ENCODE peak calls at places on chromosomes 2 and 18, in eight cellular contexts. X is bronchial epithelial cell, F is EL, J is T-helper 1 cell, S is caudate nucleus, A is dorsolateral prefrontal cortex, T is NCI-H1092 treated with DMSO at 0.1 percent for 48 hours, N is lower lobe of right lung. U is an unnamed sample.

GRCh38 chr2:62221141-62221540 is 25.2 kb downstream of the B3GNT2 start:
- DNase-seq in T (no peak), J (no peak), A (no peak), X (no peak), F (peak; percentile 32), N (no peak), S (no peak), U (no peak)

GRCh38 chr18:54878057-54878661 is 49.9 kb downstream of the RAB27B start:
- DNase-seq in S (no peak), F (no peak), J (no peak), A (no peak), N (no peak), X (peak; percentile 16), T (no peak), U (no peak)

GRCh38 chr2:11250400-11251277 is 93.8 kb downstream of the ROCK2 start:
- DNase-seq in A (no peak), N (no peak), T (no peak), J (no peak), X (peak; percentile 43), S (no peak), F (peak; percentile 37), U (no peak)

GRCh38 chr2:174625031-174625430 is 27.4 kb upstream of the WIPF1 start:
- DNase-seq in X (no peak), S (no peak), A (no peak), N (no peak), F (no peak), J (no peak), T (no peak), U (no peak)

GRCh38 chr2:204175552-204176271 is 239.1 kb downstream of the ICOS start:
- DNase-seq in X (peak; percentile 49), F (no peak), S (no peak), T (no peak), J (no peak), N (no peak), A (no peak), U (no peak)

GRCh38 chr2:138094031-138094430 is 129.8 kb downstream of the HNMT start:
- DNase-seq in F (no peak), N (no peak), S (no peak), A (no peak), X (no peak), T (no peak), J (no peak), U (no peak)

GRCh38 chr2:199261221-199261620 is 196.5 kb downstream of the SATB2 start:
- DNase-seq in N (no peak), F (peak; percentile 72), J (no peak), S (no peak), X (peak; percentile 18), A (no peak), T (peak; percentile 81), U (no peak)

GRCh38 chr2:47569658-47570398 is 166.9 kb downstream of the MSH2 start:
- DNase-seq in F (peak; percentile 10), X (no peak), T (peak; percentile 27), N (no peak), S (no peak), J (no peak), A (no peak), U (no peak)

GRCh38 chr2:152950125-152950524 is 231.7 kb downstream of the ARL6IP6 start:
- DNase-seq in T (no peak), A (no peak), X (peak; percentile 39), F (peak; percentile 8), N (no peak), J (no peak), S (no peak), U (no peak)

GRCh38 chr18:70293166-70293565 is 4.3 kb downstream of the SOCS6 start:
- DNase-seq in J (no peak), T (no peak), N (no peak), F (peak; percentile 14), A (no peak), X (no peak), S (no peak), U (no peak)

GRCh38 chr18:10401489-10401888 is 52.9 kb upstream of the APCDD1 start:
- DNase-seq in S (no peak), J (no peak), N (no peak), A (no peak), X (no peak), T (no peak), F (peak; percentile 25), U (no peak)

GRCh38 chr18:48785091-48785614 is 165.6 kb downstream of the SMAD7 start:
- DNase-seq in F (no peak), A (peak; percentile 33), N (peak; percentile 76), T (no peak), J (no peak), S (no peak), X (no peak), U (no peak)

GRCh38 chr2:148906136-148906535 is 31.1 kb downstream of the KIF5C start:
- DNase-seq in F (peak; percentile 66), X (peak; percentile 28), T (no peak), J (no peak), N (no peak), S (no peak), A (no peak), U (no peak)

GRCh38 chr18:65983750-65984149 is 232.9 kb downstream of the CDH7 start:
- DNase-seq in T (peak; percentile 7), N (no peak), A (no peak), F (no peak), S (no peak), X (peak; percentile 43), J (no peak), U (peak; percentile 12)

GRCh38 chr2:108621689-108622681 is 87.7 kb downstream of the LIMS1 start:
- DNase-seq in X (peak; percentile 28), J (no peak), T (peak; percentile 44), S (no peak), F (no peak), A (no peak), N (no peak), U (no peak)

GRCh38 chr2:231212329-231212845 is 14.0 kb downstream of the ARMC9 start:
- DNase-seq in X (no peak), A (no peak), T (no peak), N (no peak), J (no peak), F (no peak), S (no peak), U (no peak)

GRCh38 chr18:9870431-9871023 is 15.2 kb upstream of the TXNDC2 start:
- DNase-seq in T (no peak), A (no peak), S (no peak), X (no peak), J (no peak), N (no peak), F (no peak), U (no peak)

GRCh38 chr2:105760191-105760590 is 15.5 kb downstream of the NCK2 start:
- DNase-seq in J (no peak), X (no peak), A (no peak), S (no peak), N (no peak), F (no peak), T (no peak), U (no peak)

GRCh38 chr2:156826342-156826933 is 390.3 kb downstream of the GPD2 start:
- DNase-seq in F (peak; percentile 68), T (no peak), X (peak; percentile 18), A (no peak), J (no peak), S (no peak), N (no peak), U (peak; percentile 79)

GRCh38 chr2:241501099-241501541 is 7.3 kb downstream of the STK25 start:
- DNase-seq in T (no peak), A (no peak), N (peak; percentile 29), X (no peak), S (no peak), F (no peak), J (no peak), U (no peak)

GRCh38 chr2:238449909-238450417 is 23.2 kb downstream of the ASB1 start:
- DNase-seq in F (peak; percentile 31), A (no peak), X (no peak), T (no peak), S (no peak), N (peak; percentile 72), J (no peak), U (no peak)

GRCh38 chr2:210584834-210585233 is 28.4 kb downstream of the CPS1 start:
- DNase-seq in J (no peak), S (no peak), F (peak; percentile 1), A (no peak), N (no peak), X (peak; percentile 67), T (no peak), U (no peak)

GRCh38 chr2:79903601-79904000 is 390.8 kb downstream of the CTNNA2 start:
- DNase-seq in T (no peak), N (no peak), A (no peak), F (no peak), X (no peak), S (no peak), J (no peak), U (no peak)

GRCh38 chr2:219533930-219534661 is 9.5 kb downstream of the CHPF start:
- DNase-seq in J (no peak), T (no peak), F (no peak), N (no peak), X (peak; percentile 35), A (no peak), S (no peak), U (no peak)

GRCh38 chr18:79926306-79926705 is 25.1 kb downstream of the SLC66A2 start:
- DNase-seq in N (peak; percentile 18), A (peak; percentile 18), F (no peak), J (no peak), X (no peak), S (no peak), T (no peak), U (no peak)

GRCh38 chr18:22398464-22398863 is 19.3 kb downstream of the CTAGE1 start:
- DNase-seq in A (no peak), J (no peak), F (no peak), N (no peak), X (peak; percentile 22), S (no peak), T (no peak), U (no peak)

GRCh38 chr2:11072550-11072949 is 82.7 kb upstream of the SLC66A3 start:
- DNase-seq in J (no peak), N (no peak), F (no peak), X (no peak), S (no peak), A (no peak), T (no peak), U (no peak)

GRCh38 chr2:96959406-96960110 is 26.8 kb downstream of the FAM178B start:
- DNase-seq in T (no peak), A (no peak), S (no peak), F (no peak), J (no peak), N (no peak), X (no peak), U (no peak)

GRCh38 chr2:15771124-15771523 is 169.2 kb upstream of the MYCN start:
- DNase-seq in J (no peak), F (no peak), S (no peak), X (no peak), T (no peak), N (no peak), A (no peak), U (no peak)

GRCh38 chr2:186503827-186504606 is 18.0 kb downstream of the ZC3H15 start:
- DNase-seq in F (peak; percentile 36), J (no peak), A (no peak), N (no peak), S (no peak), X (peak; percentile 49), T (peak; percentile 10), U (peak; percentile 24)

GRCh38 chr18:35880788-35881455 is 91.6 kb upstream of the RMP24 start:
- DNase-seq in F (no peak), J (no peak), A (no peak), X (no peak), N (no peak), S (no peak), T (no peak), U (no peak)

GRCh38 chr2:42336361-42336965 is 24.6 kb downstream of the COX7A2L start:
- DNase-seq in N (no peak), A (no peak), T (no peak), J (no peak), X (no peak), S (no peak), F (no peak), U (no peak)

GRCh38 chr18:32624182-32624723 is 148.6 kb downstream of the KLHL14 start:
- DNase-seq in X (peak; percentile 33), N (no peak), A (no peak), T (no peak), F (no peak), S (no peak), J (no peak), U (no peak)

GRCh38 chr2:180115675-180116074 is 108.6 kb upstream of the CWC22 start:
- DNase-seq in F (peak; percentile 8), N (no peak), A (no peak), X (peak; percentile 12), T (no peak), S (no peak), J (no peak), U (no peak)

U was measured in NCI-H446.